ENCODE peak calls at places on chromosomes 16 and 17, in four cellular contexts. L, B, N and G are unnamed samples.

GRCh38 chr16:56946767-56947603 is 14.8 kb upstream of the CETP start:
- DNase-seq in B (no peak), L (no peak), N (no peak), G (no peak)

GRCh38 chr16:68369697-68370096 is 58.9 kb downstream of the PRMT7 start:
- DNase-seq in L (no peak), N (no peak), B (no peak), G (no peak)

GRCh38 chr16:27174007-27174406 is 29.3 kb upstream of the KDM8 start:
- DNase-seq in L (no peak), B (no peak), N (no peak), G (no peak)

GRCh38 chr16:87854053-87854906 is 15.0 kb downstream of the SLC7A5 start:
- DNase-seq in B (no peak), N (no peak), L (no peak), G (no peak)

GRCh38 chr16:16025214-16025968 is 76.0 kb downstream of the ABCC1 start:
- DNase-seq in N (peak; percentile 24), B (no peak), L (peak; percentile 97), G (no peak)

GRCh38 chr17:77502626-77503292 is 362.0 kb downstream of the SEC14L1 start:
- DNase-seq in B (no peak), L (no peak), N (no peak), G (no peak)

GRCh38 chr16:85316321-85316919 is 204.1 kb upstream of the CIBAR2 start:
- DNase-seq in N (peak; percentile 88), B (peak; percentile 67), L (peak; percentile 51), G (peak; percentile 79)

GRCh38 chr16:48862087-48862532 is 252.1 kb upstream of the N4BP1 start:
- DNase-seq in L (peak; percentile 80), B (no peak), N (peak; percentile 23), G (peak; percentile 55)

GRCh38 chr17:8606415-8606814 is 24.1 kb downstream of the MYH10 start:
- DNase-seq in N (no peak), B (no peak), L (no peak), G (no peak)

GRCh38 chr16:87335968-87336849 is 19.0 kb upstream of the C16orf95 start:
- DNase-seq in N (no peak), B (no peak), L (no peak), G (no peak)

DNA sequence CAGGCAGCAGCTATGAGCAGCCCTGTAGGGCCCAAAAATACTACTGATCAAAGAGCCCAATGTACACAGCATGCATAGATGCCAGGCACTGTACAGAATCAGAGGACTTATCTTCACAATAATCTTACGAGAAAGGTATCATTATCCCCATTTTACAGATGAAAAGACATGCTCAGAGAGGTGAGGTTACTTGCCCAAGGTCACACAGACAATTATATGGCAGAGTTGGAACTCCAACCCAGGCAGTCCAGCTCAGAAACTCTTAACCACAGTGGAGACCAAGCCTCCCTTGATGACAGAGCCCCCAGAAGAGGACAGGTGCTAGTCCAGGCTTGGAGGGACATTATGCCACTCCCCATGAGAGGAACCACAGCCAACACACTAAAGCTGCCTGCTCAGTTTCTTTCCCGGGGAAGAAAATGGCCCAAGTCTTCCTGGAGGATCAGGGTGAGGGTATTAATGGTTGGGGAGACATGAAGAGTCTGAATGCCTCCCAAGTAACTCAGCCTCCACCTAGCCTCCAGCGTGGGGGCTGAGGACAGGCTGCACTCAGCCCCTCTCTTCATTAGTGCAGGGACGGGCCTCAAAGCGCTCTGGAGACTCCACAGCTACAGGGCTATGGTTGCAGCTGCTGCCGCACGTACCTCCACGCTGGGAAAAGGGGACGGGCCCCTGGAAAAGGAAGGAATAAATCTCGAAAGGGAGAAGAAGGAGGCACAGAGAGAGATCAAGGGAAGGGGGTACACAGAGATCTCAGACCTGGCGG is 820 bp downstream of the UNC119 start:
- DNase-seq in L (no peak), B (no peak), N (peak; percentile 40), G (no peak)
- H2AFZ ChIP-seq in L (peak overlapping the region; percentile 94), B (peak overlapping the region; percentile 93), N (no peak overlapping the region), G (no peak overlapping the region)

GRCh38 chr17:79799174-79799537 is 2.3 kb upstream of the CBX8 start:
- DNase-seq in N (peak; percentile 67), B (no peak), L (no peak), G (no peak)

GRCh38 chr17:79796570-79797491 is at the start of gene CBX8:
- DNase-seq in B (peak; percentile 100), L (peak; percentile 99), N (peak; percentile 100), G (peak; percentile 100)

GRCh38 chr17:79799538-79800324 is 2.9 kb upstream of the CBX8 start:
- DNase-seq in B (no peak), N (peak; percentile 48), L (no peak), G (no peak)

GRCh38 chr17:79797492-79798295 is 817 bp upstream of the CBX8 start:
- DNase-seq in B (no peak), N (peak; percentile 78), L (no peak), G (no peak)

GRCh38 chr17:79798296-79799173 is 1.7 kb upstream of the CBX8 start:
- DNase-seq in B (no peak), N (peak; percentile 63), L (no peak), G (no peak)
- H3K4me1 ChIP-seq in B (peaks cover 53% of the 10 kb centered on the region), N (peaks cover 49% of the 10 kb centered on the region), L (peaks cover 14% of the 10 kb centered on the region), G (peaks cover 45% of the 10 kb centered on the region)

GRCh38 chr17:78933959-78934568 is 8.9 kb upstream of the TIMP2 start:
- DNase-seq in L (peak; percentile 100), N (peak; percentile 89), B (peak; percentile 72), G (no peak)

GRCh38 chr17:78934681-78935418 is 9.7 kb upstream of the TIMP2 start:
- DNase-seq in N (no peak), B (no peak), L (peak; percentile 51), G (no peak)

GRCh38 chr17:78929908-78930775 is 5.0 kb upstream of the TIMP2 start:
- DNase-seq in L (no peak), N (no peak), B (no peak), G (no peak)

GRCh38 chr17:78935419-78936323 is 10.5 kb upstream of the TIMP2 start:
- DNase-seq in N (no peak), L (peak; percentile 99), B (no peak), G (no peak)

DNA sequence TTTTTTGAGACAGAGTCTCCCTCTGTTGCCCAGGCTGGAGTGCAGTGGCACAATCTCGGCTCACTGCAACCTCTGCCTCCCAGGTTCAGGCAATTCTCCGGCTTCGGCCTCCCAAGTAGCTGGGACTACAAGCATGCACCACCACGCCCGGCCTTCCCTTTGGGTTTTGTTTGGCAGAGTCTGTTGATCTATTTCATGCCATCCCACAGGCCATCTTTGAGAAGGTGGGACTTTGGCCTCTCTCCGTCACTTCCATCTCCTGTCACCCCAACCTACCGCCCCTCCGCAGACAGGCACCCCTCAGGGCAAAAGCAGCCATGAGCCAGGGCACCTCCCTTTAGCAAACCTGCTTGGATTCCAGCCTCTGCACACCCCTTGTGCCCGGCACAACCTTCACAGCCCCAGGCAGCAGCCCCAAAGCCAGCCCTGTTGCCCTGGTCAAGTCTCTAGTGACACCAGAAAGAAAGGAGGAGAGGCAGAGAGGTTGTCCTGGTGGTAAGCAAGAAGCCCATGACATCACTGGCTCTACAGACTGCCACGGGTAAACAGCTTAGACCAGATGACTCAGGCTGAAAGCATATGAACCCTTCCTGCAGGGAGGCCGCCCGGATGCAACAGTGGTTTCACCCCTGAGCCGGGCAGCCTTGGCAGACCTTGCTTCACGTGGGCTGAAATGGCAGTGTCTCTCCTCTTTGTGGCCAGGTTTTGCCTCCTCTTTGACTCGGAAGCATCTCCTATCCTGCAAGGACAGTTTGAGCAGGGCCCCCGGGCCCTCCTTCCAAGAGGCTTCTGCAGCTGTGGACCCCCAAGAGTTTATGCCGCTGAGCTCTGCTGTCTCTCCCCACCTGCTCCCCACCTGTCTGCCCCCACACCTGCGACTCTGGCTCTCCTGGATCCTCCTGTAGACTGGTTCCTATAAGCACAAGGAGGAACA is 8.1 kb upstream of the TIMP2 start:
- DNase-seq in N (no peak), L (peak; percentile 99), B (no peak), G (no peak)
- H3K9ac ChIP-seq in N (no peak overlapping the region), L (peak overlapping the region; percentile 49), B (no peak overlapping the region), G (no peak overlapping the region)

GRCh38 chr17:29292071-29292991 is 1.6 kb downstream of the NUFIP2 start:
- DNase-seq in N (peak; percentile 78), L (peak; percentile 15), B (peak; percentile 41), G (peak; percentile 74)
- H2AFZ ChIP-seq in N (no peak overlapping the region), L (peak overlapping the region; percentile 81), B (peak overlapping the region; percentile 69), G (no peak overlapping the region)

GRCh38 chr17:1710807-1711553 is 803 bp upstream of the TLCD2 start:
- DNase-seq in N (peak; percentile 37), B (no peak), L (no peak), G (no peak)
- H3K4me1 ChIP-seq in N (peaks cover 29% of the 10 kb centered on the region), B (peaks cover 19% of the 10 kb centered on the region), L (peaks cover 27% of the 10 kb centered on the region), G (peaks cover 11% of the 10 kb centered on the region)

GRCh38 chr17:48562934-48563333 is 15.2 kb downstream of the HOXB4 start:
- DNase-seq in L (no peak), B (no peak), N (no peak), G (no peak)
- H3K9ac ChIP-seq in L (peak overlapping the region; percentile 78), B (no peak overlapping the region), N (no peak overlapping the region), G (no peak overlapping the region)

DNA sequence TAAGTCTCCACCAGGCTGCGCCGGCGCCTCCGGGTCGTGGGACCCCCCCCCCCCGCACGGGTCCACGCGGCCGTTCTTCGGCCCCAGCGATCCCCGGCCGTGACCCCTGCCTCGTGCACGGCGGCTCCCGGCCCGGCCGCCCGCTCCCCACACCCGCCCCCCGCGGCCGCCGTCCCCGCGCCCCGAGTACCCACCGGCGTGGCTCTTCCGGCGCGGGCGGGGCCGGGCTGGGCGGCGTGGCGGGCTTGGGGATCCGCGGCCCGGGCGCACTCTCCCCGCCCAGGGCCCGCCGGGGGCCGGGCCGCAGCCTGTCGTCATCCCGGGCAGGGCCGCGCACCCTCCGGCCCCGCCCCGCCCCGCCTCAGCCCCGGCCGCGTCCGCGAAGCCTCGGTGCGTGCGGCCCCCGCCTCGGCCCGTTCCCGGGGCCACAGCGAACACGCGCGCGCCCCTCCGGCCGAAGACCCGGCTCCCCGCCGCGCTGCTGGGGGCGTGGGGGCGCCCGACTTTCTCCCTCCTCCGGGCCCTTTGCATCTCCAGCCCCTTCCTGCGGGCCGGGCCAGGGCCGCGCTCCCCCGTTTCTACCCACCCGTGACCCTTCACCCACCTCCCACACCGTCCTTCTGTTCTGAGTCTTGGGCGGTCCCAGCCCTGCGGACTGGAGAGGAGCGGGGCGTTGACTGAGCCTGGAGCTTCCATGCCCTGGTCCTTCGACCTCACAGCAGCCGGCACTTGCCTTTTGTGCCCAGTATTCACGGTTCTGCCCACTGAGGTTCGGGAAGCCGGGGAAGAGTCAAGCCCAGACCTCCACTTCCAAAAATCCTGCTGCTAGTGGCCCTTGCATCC is 859 bp downstream of the MYO1C start:
- DNase-seq in L (no peak), B (no peak), N (peak; percentile 77), G (peak; percentile 80)
- H2AFZ ChIP-seq in L (peak overlapping the region; percentile 95), B (peak overlapping the region; percentile 93), N (peak overlapping the region; percentile 81), G (peak overlapping the region; percentile 66)

DNA sequence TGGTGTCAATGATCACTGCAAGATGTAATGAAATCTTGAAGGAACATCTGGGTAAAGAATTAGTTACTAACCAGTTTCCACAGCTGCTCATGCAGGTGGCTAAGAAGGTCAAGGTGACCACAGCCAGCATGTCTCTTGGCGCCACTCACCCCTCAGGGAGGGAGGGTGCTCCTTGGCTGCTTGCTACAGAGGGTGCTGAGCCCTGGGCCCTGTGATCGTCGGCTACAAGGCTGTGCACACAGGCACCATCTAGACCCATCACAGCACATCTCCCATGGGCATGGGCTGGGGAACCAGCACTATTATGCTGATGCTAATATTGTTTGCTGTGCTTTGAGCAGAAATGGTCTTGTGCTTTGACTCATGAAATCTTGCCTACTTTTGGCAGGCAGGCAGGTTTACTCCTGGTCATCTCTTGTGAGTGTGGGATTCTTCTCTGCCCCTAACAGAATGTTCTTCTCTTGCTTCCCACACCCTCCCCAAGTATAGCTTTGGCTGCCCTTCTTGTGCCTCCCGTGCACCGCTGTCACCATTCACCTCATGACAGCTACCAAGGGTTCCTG is 36.4 kb downstream of the TXNDC11 start:
- DNase-seq in N (no peak), L (peak; percentile 33), B (no peak), G (peak; percentile 83)
- H3K4me1 ChIP-seq in N (no peaks in the 10 kb centered on the region), L (peaks cover 4% of the 10 kb centered on the region), B (no peaks in the 10 kb centered on the region), G (peaks cover 42% of the 10 kb centered on the region)

GRCh38 chr17:82241926-82242697 is 13.3 kb downstream of the SLC16A3 start:
- DNase-seq in L (no peak), B (no peak), N (no peak), G (no peak)
- H3K9ac ChIP-seq in L (no peak overlapping the region), B (no peak overlapping the region), N (no peak overlapping the region), G (no peak overlapping the region)